ENCODE peak calls at places on chromosomes 1 and 21, in seven cellular contexts. One of them, this sample, is unnamed.
A peak's percentile ranks its signal among the peaks of the same experiment; 100 is the strongest.

GRCh38 chr21:25929859-25930520 is 195.2 kb downstream of the GABPA start:
- DNase-seq in spleen: no peak
- DNase-seq in AG04449: no peak
- DNase-seq in mucosa of descending colon: no peak
- DNase-seq in cardiac fibroblast: peak; percentile 74
- DNase-seq in adrenal gland: peak; percentile 14
- DNase-seq in left ventricle myocardium inferior: no peak
- DNase-seq in this sample: peak; percentile 75

GRCh38 chr1:208093754-208094719 is 150.1 kb downstream of the PLXNA2 start:
- DNase-seq in mucosa of descending colon: peak; percentile 72
- DNase-seq in cardiac fibroblast: peak; percentile 82
- DNase-seq in left ventricle myocardium inferior: peak; percentile 73
- DNase-seq in spleen: peak; percentile 83
- DNase-seq in AG04449: no peak
- DNase-seq in adrenal gland: peak; percentile 71
- DNase-seq in this sample: peak; percentile 73

GRCh38 chr1:24107462-24108225 is 4.3 kb downstream of the MYOM3 start:
- DNase-seq in spleen: peak; percentile 44
- DNase-seq in cardiac fibroblast: peak; percentile 74
- DNase-seq in mucosa of descending colon: peak; percentile 63
- DNase-seq in adrenal gland: peak; percentile 76
- DNase-seq in AG04449: no peak
- DNase-seq in left ventricle myocardium inferior: no peak
- DNase-seq in this sample: peak; percentile 84

GRCh38 chr1:232905324-232906034 is 44.9 kb upstream of the NTPCR start:
- DNase-seq in left ventricle myocardium inferior: no peak
- DNase-seq in AG04449: no peak
- DNase-seq in mucosa of descending colon: no peak
- DNase-seq in spleen: no peak
- DNase-seq in adrenal gland: no peak
- DNase-seq in cardiac fibroblast: no peak
- DNase-seq in this sample: peak; percentile 47

GRCh38 chr1:229167356-229167755 is 103.6 kb upstream of the RAB4A start:
- DNase-seq in mucosa of descending colon: no peak
- DNase-seq in AG04449: no peak
- DNase-seq in left ventricle myocardium inferior: no peak
- DNase-seq in cardiac fibroblast: no peak
- DNase-seq in adrenal gland: no peak
- DNase-seq in spleen: no peak
- DNase-seq in this sample: no peak

GRCh38 chr1:225882008-225882698 is at the start of gene TMEM63A:
- DNase-seq in spleen: peak; percentile 97
- DNase-seq in left ventricle myocardium inferior: peak; percentile 96
- DNase-seq in AG04449: no peak
- DNase-seq in adrenal gland: peak; percentile 91
- DNase-seq in cardiac fibroblast: peak; percentile 85
- DNase-seq in mucosa of descending colon: peak; percentile 95
- DNase-seq in this sample: peak; percentile 79

GRCh38 chr1:150970818-150971582 is 3.6 kb downstream of the CERS2 start:
- DNase-seq in adrenal gland: peak; percentile 96
- DNase-seq in left ventricle myocardium inferior: peak; percentile 84
- DNase-seq in cardiac fibroblast: peak; percentile 52
- DNase-seq in spleen: peak; percentile 71
- DNase-seq in AG04449: no peak
- DNase-seq in mucosa of descending colon: peak; percentile 71
- DNase-seq in this sample: peak; percentile 71

GRCh38 chr1:33763406-33763805 is 100.5 kb upstream of the HMGB4 start:
- DNase-seq in cardiac fibroblast: peak; percentile 35
- DNase-seq in adrenal gland: peak; percentile 8
- DNase-seq in spleen: no peak
- DNase-seq in mucosa of descending colon: no peak
- DNase-seq in left ventricle myocardium inferior: no peak
- DNase-seq in AG04449: peak; percentile 46
- DNase-seq in this sample: no peak

GRCh38 chr21:14358775-14359174 is 24.2 kb downstream of the HSPA13 start:
- DNase-seq in left ventricle myocardium inferior: no peak
- DNase-seq in cardiac fibroblast: peak; percentile 59
- DNase-seq in adrenal gland: no peak
- DNase-seq in AG04449: no peak
- DNase-seq in mucosa of descending colon: no peak
- DNase-seq in spleen: no peak
- DNase-seq in this sample: peak; percentile 7

GRCh38 chr21:42609806-42610205 is 43.6 kb upstream of the PDE9A start:
- DNase-seq in adrenal gland: no peak
- DNase-seq in left ventricle myocardium inferior: no peak
- DNase-seq in cardiac fibroblast: no peak
- DNase-seq in AG04449: no peak
- DNase-seq in spleen: no peak
- DNase-seq in mucosa of descending colon: no peak
- DNase-seq in this sample: no peak

GRCh38 chr21:42514883-42515228 is 1.2 kb downstream of the SLC37A1 start:
- DNase-seq in left ventricle myocardium inferior: no peak
- DNase-seq in cardiac fibroblast: peak; percentile 27
- DNase-seq in AG04449: no peak
- DNase-seq in mucosa of descending colon: no peak
- DNase-seq in spleen: no peak
- DNase-seq in adrenal gland: no peak
- DNase-seq in this sample: no peak

GRCh38 chr1:164824542-164824941 is 265.6 kb downstream of the PBX1 start:
- DNase-seq in adrenal gland: no peak
- DNase-seq in cardiac fibroblast: no peak
- DNase-seq in mucosa of descending colon: no peak
- DNase-seq in spleen: no peak
- DNase-seq in left ventricle myocardium inferior: no peak
- DNase-seq in AG04449: no peak
- DNase-seq in this sample: no peak

GRCh38 chr1:56397409-56397808 is 182.0 kb downstream of the PLPP3 start:
- DNase-seq in spleen: no peak
- DNase-seq in mucosa of descending colon: no peak
- DNase-seq in cardiac fibroblast: no peak
- DNase-seq in left ventricle myocardium inferior: no peak
- DNase-seq in AG04449: no peak
- DNase-seq in adrenal gland: no peak
- DNase-seq in this sample: no peak

GRCh38 chr1:56400526-56400925 is 178.8 kb downstream of the PLPP3 start:
- DNase-seq in adrenal gland: no peak
- DNase-seq in spleen: no peak
- DNase-seq in left ventricle myocardium inferior: no peak
- DNase-seq in cardiac fibroblast: no peak
- DNase-seq in AG04449: no peak
- DNase-seq in mucosa of descending colon: no peak
- DNase-seq in this sample: no peak

GRCh38 chr1:56396524-56397067 is 182.8 kb downstream of the PLPP3 start:
- DNase-seq in left ventricle myocardium inferior: no peak
- DNase-seq in cardiac fibroblast: no peak
- DNase-seq in adrenal gland: no peak
- DNase-seq in mucosa of descending colon: no peak
- DNase-seq in AG04449: no peak
- DNase-seq in spleen: no peak
- DNase-seq in this sample: no peak

GRCh38 chr1:56399326-56400292 is 179.8 kb downstream of the PLPP3 start:
- DNase-seq in AG04449: no peak
- DNase-seq in mucosa of descending colon: no peak
- DNase-seq in cardiac fibroblast: no peak
- DNase-seq in adrenal gland: no peak
- DNase-seq in spleen: no peak
- DNase-seq in left ventricle myocardium inferior: no peak
- DNase-seq in this sample: no peak

DNA sequence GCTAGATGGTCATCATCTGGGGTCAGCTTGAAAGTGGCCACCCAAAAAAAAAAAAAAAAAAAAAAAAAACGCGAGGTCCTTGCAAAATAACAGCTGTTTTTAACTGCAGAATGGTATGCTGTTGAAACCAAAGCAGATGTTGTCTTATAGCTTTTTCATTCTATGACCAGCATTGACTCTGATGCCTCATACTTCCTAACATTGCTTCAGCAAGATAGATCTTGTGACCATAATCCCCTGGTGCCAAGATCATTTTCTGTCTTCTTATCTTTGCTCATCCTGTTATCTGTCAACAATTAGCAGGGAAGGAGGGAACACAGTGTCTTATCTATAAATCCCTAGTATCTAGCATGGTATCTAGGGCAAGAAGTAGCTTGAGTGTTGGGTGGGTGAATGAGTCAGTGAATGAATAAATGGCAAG is 181.5 kb downstream of the PLPP3 start:
- DNase-seq in cardiac fibroblast: peak; percentile 37
- DNase-seq in mucosa of descending colon: no peak
- DNase-seq in AG04449: no peak
- DNase-seq in left ventricle myocardium inferior: no peak
- DNase-seq in spleen: no peak
- DNase-seq in adrenal gland: no peak
- DNase-seq in this sample: peak; percentile 13
- H3K4me3 ChIP-seq in cardiac fibroblast: no peak overlapping the region
- H3K4me3 ChIP-seq in mucosa of descending colon: no peak overlapping the region
- H3K4me3 ChIP-seq in AG04449: no peak overlapping the region
- H3K4me3 ChIP-seq in left ventricle myocardium inferior: no peak overlapping the region
- H3K4me3 ChIP-seq in spleen: no peak overlapping the region
- H3K4me3 ChIP-seq in adrenal gland: no peak overlapping the region
- H3K4me3 ChIP-seq in this sample: no peak overlapping the region

DNA sequence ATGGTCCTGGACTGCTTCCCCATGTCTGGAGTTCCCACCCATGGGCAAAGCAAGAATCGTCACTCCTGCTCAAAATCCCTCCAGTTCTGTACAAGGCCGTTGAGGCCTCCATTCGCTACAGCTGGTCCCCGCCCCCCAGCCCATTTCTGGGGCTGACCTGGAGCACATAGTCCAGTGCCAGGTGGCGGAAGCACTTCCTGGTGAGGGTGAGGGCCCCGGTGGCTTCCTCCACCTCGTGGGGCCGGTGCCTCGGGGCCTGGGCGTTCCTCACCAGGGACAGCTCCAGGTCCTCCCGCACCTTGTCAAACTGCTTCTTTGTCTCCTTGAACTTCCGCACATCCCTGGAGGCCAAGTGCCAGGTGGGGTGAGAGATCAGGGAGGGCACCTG is 7.4 kb downstream of the ACAP3 start:
- DNase-seq in left ventricle myocardium inferior: no peak
- DNase-seq in cardiac fibroblast: no peak
- DNase-seq in mucosa of descending colon: no peak
- DNase-seq in adrenal gland: no peak
- DNase-seq in AG04449: no peak
- DNase-seq in spleen: no peak
- DNase-seq in this sample: no peak
- TF ChIP-seq CTCF in left ventricle myocardium inferior: no peak
- TF ChIP-seq CTCF in cardiac fibroblast: no peak
- TF ChIP-seq CTCF in mucosa of descending colon: no peak
- TF ChIP-seq CTCF in adrenal gland: no peak
- TF ChIP-seq CTCF in AG04449: no peak
- TF ChIP-seq CTCF in spleen: no peak
- TF ChIP-seq CTCF in this sample: no peak

GRCh38 chr1:16151200-16151708 is 4.6 kb downstream of the EPHA2 start:
- DNase-seq in left ventricle myocardium inferior: no peak
- DNase-seq in cardiac fibroblast: no peak
- DNase-seq in spleen: no peak
- DNase-seq in AG04449: no peak
- DNase-seq in adrenal gland: no peak
- DNase-seq in mucosa of descending colon: no peak
- DNase-seq in this sample: no peak
- H3K4me3 ChIP-seq in left ventricle myocardium inferior: peak overlapping the region; percentile 88
- H3K4me3 ChIP-seq in cardiac fibroblast: no peak overlapping the region
- H3K4me3 ChIP-seq in spleen: no peak overlapping the region
- H3K4me3 ChIP-seq in AG04449: peak overlapping the region; percentile 3
- H3K4me3 ChIP-seq in adrenal gland: no peak overlapping the region
- H3K4me3 ChIP-seq in mucosa of descending colon: no peak overlapping the region
- H3K4me3 ChIP-seq in this sample: peak overlapping the region; percentile 11

GRCh38 chr21:31552826-31553225 is 106.7 kb upstream of the SOD1 start:
- DNase-seq in cardiac fibroblast: no peak
- DNase-seq in adrenal gland: no peak
- DNase-seq in spleen: no peak
- DNase-seq in AG04449: no peak
- DNase-seq in mucosa of descending colon: no peak
- DNase-seq in left ventricle myocardium inferior: no peak
- DNase-seq in this sample: no peak
- TF ChIP-seq CTCF in cardiac fibroblast: no peak
- TF ChIP-seq CTCF in adrenal gland: no peak
- TF ChIP-seq CTCF in spleen: no peak
- TF ChIP-seq CTCF in AG04449: no peak
- TF ChIP-seq CTCF in mucosa of descending colon: no peak
- TF ChIP-seq CTCF in left ventricle myocardium inferior: no peak
- TF ChIP-seq CTCF in this sample: no peak

DNA sequence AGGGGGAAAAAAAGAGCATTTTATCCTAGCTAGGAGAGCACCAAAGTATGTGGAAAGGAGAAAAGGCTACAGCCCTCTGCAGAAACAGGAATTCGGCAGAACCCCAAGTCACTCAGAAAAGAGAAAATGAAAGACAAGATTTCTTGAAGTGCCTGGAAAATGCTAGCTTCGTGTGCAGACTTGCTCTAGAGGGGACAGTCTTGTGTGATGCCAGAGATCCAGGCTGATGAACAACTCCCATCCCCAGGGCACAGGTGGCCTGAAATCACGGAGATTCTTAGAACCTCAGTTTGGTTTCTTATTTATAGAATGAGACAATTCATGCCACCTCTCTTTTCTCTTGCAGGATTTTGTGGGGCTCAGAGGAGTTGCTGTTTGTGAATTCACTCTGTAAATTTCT is 61.4 kb downstream of the RUNX1 start:
- DNase-seq in adrenal gland: no peak
- DNase-seq in cardiac fibroblast: no peak
- DNase-seq in left ventricle myocardium inferior: no peak
- DNase-seq in spleen: no peak
- DNase-seq in mucosa of descending colon: no peak
- DNase-seq in AG04449: no peak
- DNase-seq in this sample: peak; percentile 7
- H3K4me3 ChIP-seq in adrenal gland: no peak overlapping the region
- H3K4me3 ChIP-seq in cardiac fibroblast: no peak overlapping the region
- H3K4me3 ChIP-seq in left ventricle myocardium inferior: no peak overlapping the region
- H3K4me3 ChIP-seq in spleen: no peak overlapping the region
- H3K4me3 ChIP-seq in mucosa of descending colon: no peak overlapping the region
- H3K4me3 ChIP-seq in AG04449: no peak overlapping the region
- H3K4me3 ChIP-seq in this sample: no peak overlapping the region

GRCh38 chr1:1752671-1753606 is 25.3 kb downstream of the NADK start:
- DNase-seq in cardiac fibroblast: no peak
- DNase-seq in left ventricle myocardium inferior: no peak
- DNase-seq in adrenal gland: no peak
- DNase-seq in AG04449: no peak
- DNase-seq in spleen: peak; percentile 74
- DNase-seq in mucosa of descending colon: no peak
- DNase-seq in this sample: no peak
- TF ChIP-seq CTCF in cardiac fibroblast: no peak
- TF ChIP-seq CTCF in left ventricle myocardium inferior: peak; percentile 13
- TF ChIP-seq CTCF in adrenal gland: no peak
- TF ChIP-seq CTCF in AG04449: no peak
- TF ChIP-seq CTCF in spleen: no peak
- TF ChIP-seq CTCF in mucosa of descending colon: no peak
- TF ChIP-seq CTCF in this sample: no peak

DNA sequence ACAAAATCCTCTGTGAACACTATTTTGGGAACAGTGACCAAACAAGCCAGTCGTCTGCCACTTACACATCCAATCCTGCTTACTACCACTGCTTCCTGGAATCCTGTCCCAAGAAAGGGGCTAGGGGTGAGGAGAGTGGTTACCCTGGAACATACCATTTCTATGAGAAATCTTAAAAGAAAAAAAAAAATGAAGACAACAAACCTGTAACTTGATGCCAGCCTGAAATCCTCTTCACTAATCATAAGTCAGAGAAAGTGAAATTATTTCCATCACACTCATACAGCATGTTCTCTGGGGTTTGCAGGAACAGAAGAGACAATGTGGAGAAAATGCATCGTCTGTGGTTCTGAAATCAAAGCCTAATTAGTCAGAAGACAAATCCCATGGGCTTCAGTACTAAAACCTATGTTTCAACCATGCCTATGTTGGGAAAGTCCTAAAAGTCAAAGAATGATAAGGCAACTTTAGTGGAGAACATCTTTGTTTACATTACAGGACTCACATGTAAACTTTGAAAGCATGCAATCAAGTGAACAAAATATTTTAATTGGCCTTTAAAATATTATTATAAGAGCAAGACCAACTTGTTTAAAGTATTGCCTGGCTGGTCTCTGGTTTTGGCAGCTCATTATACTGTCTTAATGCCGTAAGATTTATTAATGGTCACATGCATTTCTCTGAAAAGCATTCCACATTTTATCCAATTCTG is 220.7 kb downstream of the LTN1 start:
- DNase-seq in spleen: no peak
- DNase-seq in left ventricle myocardium inferior: no peak
- DNase-seq in AG04449: peak; percentile 90
- DNase-seq in adrenal gland: no peak
- DNase-seq in cardiac fibroblast: peak; percentile 87
- DNase-seq in mucosa of descending colon: no peak
- DNase-seq in this sample: peak; percentile 93
- H3K4me3 ChIP-seq in spleen: no peak overlapping the region
- H3K4me3 ChIP-seq in left ventricle myocardium inferior: no peak overlapping the region
- H3K4me3 ChIP-seq in AG04449: no peak overlapping the region
- H3K4me3 ChIP-seq in adrenal gland: no peak overlapping the region
- H3K4me3 ChIP-seq in cardiac fibroblast: no peak overlapping the region
- H3K4me3 ChIP-seq in mucosa of descending colon: no peak overlapping the region
- H3K4me3 ChIP-seq in this sample: no peak overlapping the region

This sample was measured in choroid plexus epithelial cell.